ENCODE peak calls at places on chromosomes 11 and 22, in eight cellular contexts. Q is hepatic stellate cell; P is progenitor cell of endocrine pancreas; C is stimulated activated effector memory CD8-positive, alpha-beta T cell treated with anti-CD3 and anti-CD28 coated beads, Interleukin-12 subunit alpha, Interleukin-12 subunit beta, amount 100 ng/mL, for 72 hours; M is COR-L47; F is T-cell; Z is astrocyte of the spinal cord; A is NCI-H446. K is an unnamed sample.

GRCh38 chr11:7696424-7696823 is 9.9 kb downstream of the OVCH2 start:
- DNase-seq in P (no peak), F (no peak), Q (no peak), C (no peak), Z (no peak), M (no peak), A (no peak), K (no peak)

GRCh38 chr22:50569896-50570535 is 7.3 kb upstream of the SYCE3 start:
- DNase-seq in Z (no peak), P (no peak), Q (no peak), M (no peak), A (no peak), C (no peak), F (no peak), K (no peak)

GRCh38 chr11:64086263-64086938 is 50.7 kb downstream of the FLRT1 start:
- DNase-seq in M (peak), F (no peak), A (no peak), P (no peak), C (no peak), Z (no peak), Q (no peak), K (peak)

GRCh38 chr11:65855927-65856363 is 2.0 kb downstream of the CFL1 start:
- DNase-seq in P (no peak), Q (no peak), C (no peak), M (no peak), A (no peak), F (no peak), Z (no peak), K (peak)

GRCh38 chr11:65448418-65449196 is 26.0 kb downstream of the NEAT1 start:
- DNase-seq in Q (no peak), C (no peak), P (no peak), M (no peak), A (no peak), Z (peak), F (no peak), K (no peak)

GRCh38 chr22:19434829-19435580 is 2.7 kb downstream of the MRPL40 start:
- DNase-seq in F (no peak), Z (no peak), P (no peak), M (no peak), C (no peak), Q (no peak), A (no peak), K (no peak)

GRCh38 chr11:95652002-95652472 is 137.5 kb downstream of the FAM76B start:
- DNase-seq in F (no peak), Q (no peak), Z (no peak), C (no peak), P (no peak), M (peak), A (peak), K (no peak)

GRCh38 chr11:70082829-70083228 is 4.7 kb downstream of the ANO1 start:
- DNase-seq in M (no peak), F (no peak), C (no peak), Z (no peak), P (no peak), A (no peak), Q (no peak), K (no peak)

GRCh38 chr11:113506461-113506860 is 31.3 kb upstream of the DRD2 start:
- DNase-seq in Q (no peak), Z (no peak), P (no peak), A (no peak), M (no peak), F (no peak), C (no peak), K (no peak)

GRCh38 chr11:67111261-67111660 is 7.8 kb upstream of the KDM2A start:
- DNase-seq in P (no peak), M (no peak), F (no peak), C (no peak), Z (no peak), A (no peak), Q (no peak), K (no peak)

GRCh38 chr22:21020802-21021429 is 6.0 kb downstream of the P2RX6 start:
- DNase-seq in P (no peak), C (no peak), A (no peak), F (no peak), Z (no peak), Q (peak), M (peak), K (no peak)

GRCh38 chr11:61442616-61443015 is 12.7 kb downstream of the SDHAF2 start:
- DNase-seq in M (no peak), A (no peak), C (no peak), Z (no peak), Q (no peak), F (no peak), P (no peak), K (no peak)

GRCh38 chr22:48445113-48445827 is 1382.4 kb downstream of the BRD1 start:
- DNase-seq in Q (no peak), A (no peak), P (no peak), F (no peak), Z (no peak), C (no peak), M (no peak), K (no peak)

GRCh38 chr11:86380295-86380694 is 5.6 kb downstream of the CCDC81 start:
- DNase-seq in Q (no peak), A (no peak), C (no peak), M (no peak), F (no peak), Z (no peak), P (no peak), K (no peak)

GRCh38 chr22:43094085-43094484 is 4.9 kb upstream of the TTLL1 start:
- DNase-seq in F (no peak), M (peak), P (no peak), Q (no peak), A (no peak), C (no peak), Z (no peak), K (no peak)

GRCh38 chr22:31626427-31627150 is 35.4 kb downstream of the PISD start:
- DNase-seq in F (no peak), A (no peak), Z (no peak), Q (no peak), P (no peak), M (no peak), C (no peak), K (no peak)

GRCh38 chr11:17986007-17986710 is 26.7 kb downstream of the SERGEF start:
- DNase-seq in F (no peak), Q (peak), Z (peak), A (no peak), C (no peak), P (no peak), M (no peak), K (no peak)

GRCh38 chr11:117786099-117786870 is 10.7 kb downstream of the DSCAML1 start:
- DNase-seq in C (no peak), A (no peak), M (no peak), Q (no peak), P (no peak), Z (no peak), F (no peak), K (no peak)

GRCh38 chr11:66559141-66559861 is 9.1 kb downstream of the CTSF start:
- DNase-seq in C (no peak), P (no peak), Z (no peak), M (no peak), F (peak), A (no peak), Q (no peak), K (no peak)

GRCh38 chr22:24466831-24467249 is 28.3 kb upstream of the UPB1 start:
- DNase-seq in C (no peak), F (no peak), Q (peak), Z (peak), M (no peak), A (no peak), P (no peak), K (peak)

GRCh38 chr11:15059132-15059531 is 14.3 kb upstream of the CALCB start:
- DNase-seq in M (no peak), C (no peak), A (no peak), Q (no peak), Z (no peak), F (no peak), P (no peak), K (no peak)

GRCh38 chr11:12111482-12112149 is 1.2 kb downstream of the MICAL2 start:
- DNase-seq in P (no peak), M (no peak), Z (peak), C (no peak), F (no peak), A (no peak), Q (no peak), K (no peak)

GRCh38 chr11:58926251-58926650 is 13.0 kb upstream of the GLYATL1 start:
- DNase-seq in C (no peak), P (no peak), Z (peak), F (no peak), A (no peak), M (no peak), Q (no peak), K (no peak)

GRCh38 chr11:66367561-66368312 is 3.8 kb downstream of the SLC29A2 start:
- DNase-seq in C (no peak), P (no peak), Z (no peak), M (no peak), Q (no peak), F (no peak), A (no peak), K (no peak)

GRCh38 chr11:125517116-125517804 is 21.2 kb upstream of the FEZ1 start:
- DNase-seq in A (peak), M (peak), Q (peak), P (no peak), C (no peak), F (no peak), Z (peak), K (peak)

GRCh38 chr11:57426754-57427691 is at the start of gene SLC43A3:
- DNase-seq in C (peak), Z (peak), M (peak), F (peak), A (peak), P (peak), Q (peak), K (peak)

GRCh38 chr11:35800970-35801953 is 138.7 kb downstream of the TRIM44 start:
- DNase-seq in Q (no peak), Z (peak), F (no peak), M (no peak), P (no peak), C (no peak), A (no peak), K (peak)

GRCh38 chr11:20589796-20590195 is 9.6 kb upstream of the SLC6A5 start:
- DNase-seq in C (no peak), M (no peak), Q (no peak), Z (no peak), P (no peak), F (no peak), A (no peak), K (no peak)

GRCh38 chr22:20566420-20567260 is 59.2 kb downstream of the MED15 start:
- DNase-seq in Z (peak), F (peak), A (peak), C (no peak), M (no peak), Q (no peak), P (no peak), K (no peak)

GRCh38 chr22:42368379-42369249 is 63.6 kb downstream of the NFAM1 start:
- DNase-seq in M (peak), F (peak), A (peak), Z (no peak), P (peak), Q (no peak), C (peak), K (no peak)

K was measured in Ammon's horn.